ENCODE peak calls at places on chromosomes 12 and 14, in five cellular contexts. U is epithelial cell of esophagus, E is GM20000, H is stomach, Q is nephron progenitor cell. N is an unnamed sample.

GRCh38 chr14:89206426-89206825 is 210.6 kb downstream of the FOXN3 start:
- DNase-seq in E (no peak), Q (no peak), U (no peak), H (no peak), N (no peak)

GRCh38 chr14:88281447-88281846 is 41.6 kb downstream of the KCNK10 start:
- DNase-seq in E (no peak), U (peak), Q (no peak), H (peak), N (no peak)

GRCh38 chr14:85399196-85399595 is 130.7 kb upstream of the FLRT2 start:
- DNase-seq in U (no peak), H (no peak), Q (no peak), E (no peak), N (no peak)

GRCh38 chr14:55062517-55063351 is 11.3 kb downstream of the MAPK1IP1L start:
- DNase-seq in E (no peak), Q (no peak), H (no peak), U (no peak), N (no peak)

GRCh38 chr12:47302111-47302597 is 222.4 kb upstream of the AMIGO2 start:
- DNase-seq in Q (no peak), U (no peak), H (no peak), E (peak), N (no peak)

GRCh38 chr12:91017511-91018263 is 12.9 kb upstream of the EPYC start:
- DNase-seq in H (no peak), U (no peak), E (no peak), Q (no peak), N (no peak)

GRCh38 chr12:69648476-69648875 is 37.8 kb upstream of the LRRC10 start:
- DNase-seq in E (no peak), H (no peak), U (peak), Q (no peak), N (no peak)

GRCh38 chr12:126358806-126359205 is 1293.6 kb downstream of the AACS start:
- DNase-seq in H (no peak), U (no peak), E (no peak), Q (no peak), N (no peak)

GRCh38 chr14:86088156-86088555 is 558.2 kb downstream of the FLRT2 start:
- DNase-seq in Q (no peak), H (no peak), U (no peak), E (no peak), N (no peak)

GRCh38 chr14:24274101-24274543 is 2.7 kb upstream of the RABGGTA start:
- DNase-seq in E (peak), H (peak), U (peak), Q (no peak), N (no peak)

GRCh38 chr14:92484132-92484823 is 29.3 kb upstream of the RIN3 start:
- DNase-seq in Q (no peak), E (no peak), H (no peak), U (no peak), N (no peak)

DNA sequence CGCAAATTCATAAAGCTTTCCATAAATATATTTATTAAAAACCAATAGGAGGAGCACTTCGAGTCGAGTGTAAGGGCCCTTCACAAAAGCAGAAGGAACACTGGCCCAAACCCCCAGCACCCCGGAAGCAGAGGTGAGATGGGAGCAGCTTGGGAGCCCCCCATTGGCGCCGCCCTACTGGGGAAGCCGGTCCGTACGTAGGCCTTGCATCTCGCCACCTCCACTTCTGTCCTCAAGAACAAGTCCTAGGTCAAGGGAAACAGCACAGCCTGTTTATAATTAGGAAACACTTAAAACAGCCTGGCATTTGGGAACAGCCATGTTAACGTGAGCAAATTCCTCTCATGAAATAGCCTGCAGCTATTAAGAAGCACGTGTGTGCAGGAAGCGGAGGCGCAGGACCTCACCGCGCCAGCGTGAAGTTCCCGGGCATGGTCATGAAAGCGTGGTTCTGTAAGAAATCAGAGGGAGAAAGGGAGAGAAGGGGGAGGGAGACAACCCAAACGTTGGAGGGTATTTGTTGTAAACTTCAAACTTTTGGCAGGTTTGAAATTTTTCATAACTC is 7.7 kb downstream of the ANKRD9 start:
- DNase-seq in Q (no peak), H (no peak), E (no peak), U (no peak), N (no peak)
- TF ChIP-seq CTCF in Q (no peak), H (no peak), E (no peak), U (peak), N (no peak)

GRCh38 chr14:76977793-76978730 is 50.4 kb downstream of the IRF2BPL start:
- DNase-seq in Q (no peak), U (peak), E (peak), H (peak), N (no peak)

GRCh38 chr14:76984297-76984696 is 44.2 kb downstream of the IRF2BPL start:
- DNase-seq in Q (no peak), H (no peak), E (no peak), U (no peak), N (no peak)

GRCh38 chr14:76985021-76985420 is 43.5 kb downstream of the IRF2BPL start:
- DNase-seq in E (no peak), Q (no peak), H (no peak), U (no peak), N (no peak)

GRCh38 chr14:76985540-76986260 is 42.8 kb downstream of the IRF2BPL start:
- DNase-seq in E (no peak), H (no peak), Q (no peak), U (no peak), N (no peak)

DNA sequence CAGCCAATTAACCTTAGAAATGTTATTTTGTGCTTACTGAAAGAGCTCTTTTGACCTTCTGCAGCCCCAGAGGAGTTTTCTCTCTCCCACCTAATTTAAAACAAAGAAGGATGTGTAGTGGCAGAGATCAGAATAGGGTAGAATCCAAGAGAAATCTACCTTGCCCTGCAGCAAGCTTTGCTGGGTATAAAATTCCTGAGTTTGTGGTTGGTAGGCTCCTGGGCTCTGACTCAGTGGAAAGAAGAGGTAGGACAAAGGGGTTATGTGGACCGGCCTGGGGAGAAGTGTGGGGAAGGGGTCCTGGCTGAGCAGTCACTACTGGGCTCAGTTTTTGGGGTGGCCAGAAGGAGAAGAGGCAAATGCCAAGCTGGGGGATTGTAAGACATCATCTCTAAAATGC is 46.8 kb downstream of the IRF2BPL start:
- DNase-seq in U (no peak), H (no peak), E (no peak), Q (no peak), N (no peak)
- TF ChIP-seq CTCF in U (no peak), H (no peak), E (no peak), Q (no peak), N (no peak)

GRCh38 chr12:53211476-53212381 is 4.7 kb upstream of the ITGB7 start:
- DNase-seq in H (no peak), U (no peak), Q (no peak), E (no peak), N (no peak)
- TF ChIP-seq CTCF in H (no peak), U (no peak), Q (peak), E (peak), N (peak)

GRCh38 chr14:96056509-96057422 is 17.6 kb downstream of the C14orf132 start:
- DNase-seq in U (peak), Q (no peak), H (peak), E (no peak), N (no peak)
- TF ChIP-seq CTCF in U (peak), Q (no peak), H (no peak), E (no peak), N (no peak)

DNA sequence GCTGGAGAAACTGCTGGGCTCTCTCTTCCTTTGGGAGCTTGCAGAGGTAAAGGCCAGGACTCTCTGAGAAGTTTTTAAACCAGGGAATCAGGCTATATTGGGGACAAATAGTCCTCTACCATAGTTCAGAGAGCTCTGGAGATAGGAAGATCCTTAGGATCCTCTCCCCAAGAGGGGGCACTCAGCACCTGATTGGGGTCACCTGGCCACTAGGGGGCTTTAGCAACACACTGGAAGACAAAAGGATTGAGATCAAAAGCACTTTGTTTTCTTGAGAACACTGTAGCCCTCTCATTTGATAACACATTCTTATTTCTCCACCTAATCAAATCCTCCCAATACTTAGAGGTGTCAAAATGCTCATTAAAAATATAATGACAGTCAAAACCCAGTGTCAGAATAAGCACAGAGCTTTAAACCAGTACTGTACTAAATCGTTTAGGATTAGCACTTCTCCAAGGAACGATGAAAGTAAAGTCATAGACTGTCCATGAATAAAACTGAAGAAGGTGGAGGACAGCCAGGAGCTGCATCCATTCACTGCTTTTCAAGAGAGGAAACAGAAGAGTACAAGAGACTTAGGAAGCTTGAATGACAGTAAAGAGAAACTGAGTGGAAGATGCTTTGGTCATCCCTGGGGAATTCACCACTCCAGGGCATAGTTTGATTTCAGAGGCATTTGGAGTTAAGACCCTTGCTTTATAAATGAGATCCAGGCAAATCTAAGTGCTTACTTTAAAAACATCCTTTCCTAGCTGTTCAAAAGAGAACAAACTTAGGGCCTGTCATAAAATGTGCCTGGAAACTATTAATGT is 26.5 kb downstream of the BMP4 start:
- DNase-seq in U (peak), Q (peak), E (peak), H (no peak), N (peak)
- TF ChIP-seq CTCF in U (peak), Q (peak), E (peak), H (no peak), N (peak)

GRCh38 chr12:54357802-54358619 is 6.3 kb downstream of the GPR84 start:
- DNase-seq in H (no peak), E (peak), Q (peak), U (no peak), N (no peak)
- TF ChIP-seq CTCF in H (no peak), E (no peak), Q (no peak), U (no peak), N (no peak)

GRCh38 chr12:107093547-107094448 is at the start of gene CRY1:
- DNase-seq in Q (peak), H (peak), E (peak), U (peak), N (peak)

GRCh38 chr12:107091381-107091780 is 2.0 kb downstream of the CRY1 start:
- DNase-seq in U (peak), H (no peak), E (no peak), Q (no peak), N (no peak)

GRCh38 chr12:107096571-107096970 is 3.2 kb upstream of the CRY1 start:
- DNase-seq in U (no peak), H (no peak), Q (no peak), E (no peak), N (no peak)

GRCh38 chr12:107091989-107092641 is 1.2 kb downstream of the CRY1 start:
- DNase-seq in E (peak), U (peak), H (no peak), Q (peak), N (peak)

DNA sequence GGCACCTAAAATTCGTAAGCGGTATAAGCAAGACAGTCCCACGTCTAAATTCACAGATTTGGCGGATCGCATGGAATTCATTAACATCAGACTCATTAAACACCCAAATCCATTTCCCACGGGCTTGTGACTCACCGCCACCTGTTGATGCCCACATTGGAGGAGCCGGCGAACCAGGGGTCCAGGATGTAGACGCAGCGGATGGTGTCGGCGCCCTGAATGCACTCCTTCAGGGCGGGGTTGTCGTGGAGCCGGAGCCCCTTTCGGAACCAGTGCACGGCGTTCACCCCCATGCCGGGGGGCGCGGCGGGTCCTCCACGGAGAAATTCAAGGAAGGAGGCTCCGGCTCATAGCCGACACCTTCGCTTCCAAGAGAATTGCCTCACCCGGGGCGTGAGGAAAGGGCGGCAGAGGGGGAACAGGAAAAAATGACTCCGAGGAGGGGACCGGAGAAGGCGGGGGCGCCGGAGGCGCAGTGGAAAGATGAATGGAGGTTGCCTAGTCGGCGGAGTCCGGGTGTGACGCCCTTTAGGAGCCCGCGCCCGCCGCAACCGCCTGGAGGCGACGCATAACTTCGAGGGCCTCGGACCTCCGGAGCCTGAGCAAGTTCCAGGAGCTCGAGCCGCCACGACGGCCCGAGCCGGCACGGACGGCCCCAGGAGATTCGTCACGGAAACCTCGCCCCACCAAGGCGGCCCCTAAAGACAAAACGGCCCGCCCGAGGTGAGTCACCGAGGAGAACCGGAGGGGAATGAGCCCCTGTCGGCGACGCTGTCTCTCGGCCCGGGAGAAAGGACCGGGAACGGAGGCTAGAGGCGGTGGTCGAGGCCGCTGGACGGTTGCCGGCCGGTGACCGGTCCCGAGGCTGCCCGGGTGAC is 441 bp downstream of the CRY1 start:
- DNase-seq in Q (peak), U (peak), H (peak), E (peak), N (peak)
- TF ChIP-seq CTCF in Q (no peak), U (no peak), H (no peak), E (no peak), N (no peak)

GRCh38 chr14:38256358-38256840 is 506 bp upstream of the CLEC14A start:
- DNase-seq in H (no peak), E (peak), Q (no peak), U (no peak), N (peak)
- TF ChIP-seq CTCF in H (no peak), E (no peak), Q (no peak), U (no peak), N (no peak)

GRCh38 chr14:39576726-39577125 is 144.5 kb upstream of the FBXO33 start:
- DNase-seq in Q (no peak), U (peak), H (no peak), E (no peak), N (no peak)

GRCh38 chr14:39576258-39576657 is 144.0 kb upstream of the FBXO33 start:
- DNase-seq in E (no peak), U (no peak), Q (no peak), H (no peak), N (no peak)

GRCh38 chr14:39582028-39582654 is 149.9 kb upstream of the FBXO33 start:
- DNase-seq in H (no peak), Q (no peak), E (no peak), U (no peak), N (no peak)

DNA sequence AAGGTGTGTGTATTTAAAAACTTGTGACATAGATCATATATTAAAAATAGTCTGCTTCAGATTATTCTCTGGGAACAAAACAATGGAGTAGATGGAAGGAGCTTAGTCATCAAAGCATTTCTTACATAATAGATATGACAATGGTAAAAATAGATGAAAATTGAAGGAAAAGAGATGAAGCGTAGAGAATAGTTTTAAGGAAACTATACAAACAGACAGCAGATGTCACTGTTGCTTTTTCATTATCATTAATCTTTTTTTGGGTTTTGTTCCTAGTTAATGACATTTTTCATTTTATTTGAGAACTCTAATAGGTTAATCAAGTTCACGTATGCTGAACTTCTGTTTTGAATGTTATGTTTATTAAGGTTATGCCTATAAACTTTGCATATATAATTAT is 149.2 kb upstream of the FBXO33 start:
- DNase-seq in H (no peak), Q (no peak), E (no peak), U (no peak), N (no peak)
- TF ChIP-seq CTCF in H (no peak), Q (peak), E (no peak), U (no peak), N (no peak)

GRCh38 chr14:74400919-74401503 is 25.0 kb downstream of the SYNDIG1L start:
- DNase-seq in H (no peak), U (no peak), Q (no peak), E (no peak), N (no peak)

GRCh38 chr14:74402264-74403251 is 23.5 kb downstream of the SYNDIG1L start:
- DNase-seq in E (no peak), U (no peak), H (no peak), Q (no peak), N (no peak)

GRCh38 chr14:74401504-74402241 is 24.3 kb downstream of the SYNDIG1L start:
- DNase-seq in H (peak), E (peak), U (peak), Q (peak), N (peak)

GRCh38 chr14:74403619-74404417 is 22.2 kb downstream of the SYNDIG1L start:
- DNase-seq in U (no peak), H (no peak), E (no peak), Q (no peak), N (no peak)

DNA sequence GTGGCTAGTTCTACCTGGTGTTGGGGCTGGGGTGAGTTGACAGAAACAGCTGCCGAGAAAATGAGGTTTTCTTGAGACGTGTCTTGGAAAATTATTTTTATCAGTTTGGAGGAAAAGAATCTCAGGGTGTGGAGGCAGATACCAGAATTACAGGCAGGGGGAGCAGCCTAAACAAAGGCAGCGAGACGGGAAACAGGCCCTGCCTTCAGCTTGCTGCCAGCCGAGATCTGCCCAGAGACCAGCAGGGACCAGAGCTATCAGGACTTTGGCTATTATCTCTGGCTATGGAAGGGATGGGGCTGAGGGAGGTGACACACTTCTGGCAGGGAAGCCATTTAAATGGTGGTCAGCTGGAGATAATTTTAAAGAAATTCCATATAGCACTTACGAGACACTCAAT is 25.7 kb downstream of the SYNDIG1L start:
- DNase-seq in Q (no peak), H (no peak), U (no peak), E (no peak), N (peak)
- TF ChIP-seq CTCF in Q (no peak), H (no peak), U (no peak), E (no peak), N (no peak)